ENCODE peak calls at places on chromosome 1, in five cellular contexts. C is hepatocyte; U is cardiac muscle cell; O is MV-4-11; T is effector CD4-positive, alpha-beta T cell. K is an unnamed sample.

GRCh38 chr1:10251325-10252103 is 41.1 kb downstream of the KIF1B start:
- DNase-seq in O (peak; percentile 90), T (no peak), U (no peak), C (no peak), K (no peak)

GRCh38 chr1:21937372-21938121 is 437 bp upstream of the HSPG2 start:
- DNase-seq in U (peak; percentile 94), O (peak; percentile 51), C (peak; percentile 96), T (peak; percentile 55), K (peak; percentile 39)

GRCh38 chr1:3238705-3239278 is 169.8 kb downstream of the PRDM16 start:
- DNase-seq in C (no peak), U (no peak), O (no peak), T (no peak), K (no peak)

GRCh38 chr1:107964397-107965111 is 426 bp downstream of the VAV3 start:
- DNase-seq in U (no peak), T (peak; percentile 10), O (no peak), C (peak; percentile 28), K (peak; percentile 28)

GRCh38 chr1:92299477-92300125 is 742 bp downstream of the RPAP2 start:
- DNase-seq in O (no peak), C (peak; percentile 5), T (no peak), U (no peak), K (no peak)

GRCh38 chr1:209484429-209484828 is 99.1 kb upstream of the CAMK1G start:
- DNase-seq in U (no peak), T (no peak), O (no peak), C (no peak), K (no peak)

GRCh38 chr1:107019166-107019565 is 37.3 kb upstream of the PRMT6 start:
- DNase-seq in O (no peak), T (no peak), U (no peak), C (no peak), K (no peak)

GRCh38 chr1:113536182-113536780 is 146.0 kb downstream of the MAGI3 start:
- DNase-seq in C (no peak), T (no peak), U (no peak), O (no peak), K (no peak)

GRCh38 chr1:88595355-88595754 is 88.7 kb upstream of the PKN2 start:
- DNase-seq in U (no peak), T (no peak), O (peak; percentile 75), C (peak; percentile 27), K (no peak)

GRCh38 chr1:92972413-92973129 is 11.3 kb upstream of the DIPK1A start:
- DNase-seq in C (no peak), U (no peak), O (peak; percentile 12), T (no peak), K (no peak)

GRCh38 chr1:85464497-85465098 is 361 bp downstream of the DDAH1 start:
- DNase-seq in C (peak; percentile 77), O (peak; percentile 13), T (no peak), U (no peak), K (no peak)

GRCh38 chr1:228443395-228443794 is 26.7 kb upstream of the TRIM17 start:
- DNase-seq in O (no peak), U (no peak), T (no peak), C (no peak), K (no peak)

GRCh38 chr1:217370757-217371156 is 260.1 kb downstream of the GPATCH2 start:
- DNase-seq in O (no peak), C (no peak), T (no peak), U (no peak), K (no peak)

GRCh38 chr1:150889650-150890416 is 2.9 kb downstream of the CTXND2 start:
- DNase-seq in U (no peak), T (no peak), O (peak; percentile 72), C (no peak), K (peak; percentile 63)

GRCh38 chr1:119631086-119631432 is 17.0 kb downstream of the ZNF697 start:
- DNase-seq in C (no peak), O (no peak), U (no peak), T (no peak), K (no peak)

GRCh38 chr1:75124510-75124909 is 9.7 kb upstream of the LHX8 start:
- DNase-seq in C (no peak), O (no peak), T (no peak), U (no peak), K (no peak)

GRCh38 chr1:116556289-116557006 is 14.4 kb downstream of the CD58 start:
- DNase-seq in T (peak; percentile 60), C (peak; percentile 64), U (no peak), O (peak; percentile 85), K (peak; percentile 61)

GRCh38 chr1:114737314-114737713 is 20.5 kb downstream of the CSDE1 start:
- DNase-seq in C (peak; percentile 48), T (no peak), O (no peak), U (no peak), K (no peak)

GRCh38 chr1:183195146-183195571 is 9.1 kb downstream of the LAMC2 start:
- DNase-seq in C (peak; percentile 67), T (no peak), U (no peak), O (no peak), K (no peak)

K was measured in CD4-positive, CD25-positive, alpha-beta regulatory T cell.